ENCODE peak calls at places on chromosomes 5 and 9, in four cellular contexts. U is stimulated activated CD4-positive, alpha-beta T cell treated with anti-CD3 and anti-CD28 coated beads, TNF-alpha, amount 100 ng/mL, for 24 hours; A is germinal center; E is A172. H is an unnamed sample.

GRCh38 chr5:24642022-24642421 is 2.8 kb downstream of the CDH10 start:
- DNase-seq in E (peak), A (no peak), U (no peak), H (no peak)

GRCh38 chr5:93580387-93581100 is 475 bp downstream of the NR2F1-AS1 start:
- DNase-seq in E (peak), U (no peak), A (no peak), H (no peak)

GRCh38 chr5:64883912-64884311 is 115.2 kb downstream of the CWC27 start:
- DNase-seq in A (no peak), E (no peak), U (no peak), H (no peak)

GRCh38 chr5:146124580-146124979 is 19.2 kb upstream of the PLAC8L1 start:
- DNase-seq in A (no peak), E (no peak), U (no peak), H (no peak)

GRCh38 chr5:157689942-157690689 is 18.8 kb downstream of the C5orf52 start:
- DNase-seq in A (peak), U (no peak), E (no peak), H (no peak)

GRCh38 chr9:132792547-132792946 is 85.5 kb downstream of the AK8 start:
- DNase-seq in U (no peak), A (no peak), E (no peak), H (no peak)

GRCh38 chr5:2553611-2554010 is 197.9 kb downstream of the IRX2 start:
- DNase-seq in A (no peak), U (no peak), E (no peak), H (no peak)

GRCh38 chr9:132412089-132412488 is 2.1 kb downstream of the CFAP77 start:
- DNase-seq in E (no peak), U (no peak), A (peak), H (no peak)

GRCh38 chr5:145776886-145777285 is 58.3 kb downstream of the PRELID2 start:
- DNase-seq in U (no peak), E (peak), A (no peak), H (no peak)

GRCh38 chr5:80711938-80712337 is 57.2 kb upstream of the DHFR start:
- DNase-seq in U (no peak), E (peak), A (no peak), H (peak)

GRCh38 chr5:19577882-19578281 is 410.1 kb downstream of the CDH18 start:
- DNase-seq in U (no peak), A (no peak), E (no peak), H (no peak)

GRCh38 chr9:71975833-71976232 is 64.4 kb downstream of the C9orf85 start:
- DNase-seq in U (no peak), A (no peak), E (no peak), H (no peak)

GRCh38 chr9:71783120-71783523 is 14.8 kb upstream of the CEMIP2 start:
- DNase-seq in A (no peak), E (no peak), U (peak), H (no peak)